ENCODE peak calls at places on chromosome 22, in six cellular contexts. S is CD8-positive, alpha-beta memory T cell; B is left ventricle myocardium inferior; Y is esophagus muscularis mucosa; R is heart left ventricle; E is heart right ventricle. K is an unnamed sample.
A peak's percentile ranks its signal among the peaks of the same experiment; 100 is the strongest.

GRCh38 chr22:19812910-19813309 is 41.8 kb downstream of the GNB1L start:
- DNase-seq in S (no peak), B (no peak), Y (no peak), R (no peak), E (no peak), K (no peak)

GRCh38 chr22:32996702-32997101 is 61.5 kb downstream of the SYN3 start:
- DNase-seq in S (no peak), B (peak; percentile 78), Y (peak; percentile 95), R (peak; percentile 84), E (peak; percentile 35), K (no peak)

GRCh38 chr22:36986242-36986821 is 32.9 kb downstream of the TST start:
- DNase-seq in S (no peak), B (no peak), Y (no peak), R (no peak), E (no peak), K (peak; percentile 36)

GRCh38 chr22:23306438-23306921 is 126.2 kb downstream of the BCR start:
- DNase-seq in S (no peak), B (no peak), Y (peak; percentile 39), R (peak; percentile 65), E (no peak), K (no peak)

GRCh38 chr22:22884888-22885840 is 2.5 kb upstream of the IGLL5 start:
- DNase-seq in S (no peak), B (no peak), Y (no peak), R (no peak), E (peak; percentile 1), K (no peak)

GRCh38 chr22:23248583-23248982 is 68.3 kb downstream of the BCR start:
- DNase-seq in S (no peak), B (no peak), Y (no peak), R (no peak), E (no peak), K (no peak)

GRCh38 chr22:47292546-47293320 is 530.3 kb downstream of the TBC1D22A start:
- DNase-seq in S (no peak), B (no peak), Y (no peak), R (no peak), E (no peak), K (no peak)

GRCh38 chr22:32788884-32789624 is 12.5 kb upstream of the TIMP3 start:
- DNase-seq in S (no peak), B (no peak), Y (no peak), R (no peak), E (no peak), K (no peak)

GRCh38 chr22:37088750-37089408 is 20.6 kb downstream of the TMPRSS6 start:
- DNase-seq in S (no peak), B (no peak), Y (no peak), R (no peak), E (no peak), K (no peak)

GRCh38 chr22:31603574-31603973 is 58.4 kb downstream of the PISD start:
- DNase-seq in S (no peak), B (no peak), Y (no peak), R (no peak), E (no peak), K (no peak)

GRCh38 chr22:40216041-40216756 is 38.5 kb downstream of the TNRC6B start:
- DNase-seq in S (peak; percentile 3), B (no peak), Y (no peak), R (no peak), E (no peak), K (no peak)

GRCh38 chr22:20567371-20567847 is 60.0 kb downstream of the MED15 start:
- DNase-seq in S (no peak), B (peak; percentile 6), Y (no peak), R (no peak), E (no peak), K (no peak)

GRCh38 chr22:29152045-29152380 is 53.7 kb upstream of the EMID1 start:
- DNase-seq in S (no peak), B (no peak), Y (no peak), R (no peak), E (no peak), K (no peak)

GRCh38 chr22:29167032-29167911 is 38.4 kb upstream of the EMID1 start:
- DNase-seq in S (no peak), B (no peak), Y (no peak), R (no peak), E (no peak), K (no peak)

GRCh38 chr22:48551061-48551460 is 1276.6 kb downstream of the BRD1 start:
- DNase-seq in S (no peak), B (no peak), Y (no peak), R (no peak), E (no peak), K (no peak)

GRCh38 chr22:26604368-26604767 is 13.5 kb downstream of the CRYBB1 start:
- DNase-seq in S (no peak), B (no peak), Y (no peak), R (no peak), E (no peak), K (no peak)

GRCh38 chr22:26429458-26430238 is 588 bp downstream of the ASPHD2 start:
- DNase-seq in S (no peak), B (no peak), Y (no peak), R (no peak), E (no peak), K (no peak)

GRCh38 chr22:26547426-26547825 is 35.2 kb upstream of the TFIP11 start:
- DNase-seq in S (no peak), B (no peak), Y (no peak), R (no peak), E (no peak), K (no peak)

GRCh38 chr22:24402460-24403192 is 24.8 kb upstream of the ADORA2A start:
- DNase-seq in S (no peak), B (peak; percentile 57), Y (no peak), R (peak; percentile 91), E (peak; percentile 90), K (no peak)

GRCh38 chr22:25388866-25389540 is 169.6 kb downstream of the CRYBB2 start:
- DNase-seq in S (no peak), B (no peak), Y (no peak), R (no peak), E (no peak), K (no peak)

GRCh38 chr22:32333141-32333768 is 24.4 kb upstream of the RFPL3 start:
- DNase-seq in S (no peak), B (no peak), Y (no peak), R (no peak), E (no peak), K (no peak)

GRCh38 chr22:22618923-22619322 is 25.5 kb upstream of the GGTLC2 start:
- DNase-seq in S (no peak), B (no peak), Y (peak; percentile 89), R (no peak), E (no peak), K (no peak)

GRCh38 chr22:47659467-47660302 is 897.2 kb downstream of the TBC1D22A start:
- DNase-seq in S (no peak), B (no peak), Y (peak; percentile 83), R (no peak), E (no peak), K (no peak)

GRCh38 chr22:40050258-40050657 is 55.5 kb downstream of the FAM83F start:
- DNase-seq in S (no peak), B (no peak), Y (no peak), R (no peak), E (no peak), K (no peak)

GRCh38 chr22:40345801-40346177 is 511 bp upstream of the ADSL start:
- DNase-seq in S (peak; percentile 40), B (no peak), Y (no peak), R (peak; percentile 45), E (peak; percentile 14), K (peak; percentile 76)

GRCh38 chr22:36360011-36360410 is 27.8 kb downstream of the MYH9 start:
- DNase-seq in S (no peak), B (no peak), Y (no peak), R (no peak), E (no peak), K (no peak)

GRCh38 chr22:40040927-40041326 is 46.2 kb downstream of the FAM83F start:
- DNase-seq in S (no peak), B (peak; percentile 57), Y (no peak), R (peak; percentile 59), E (peak; percentile 58), K (peak; percentile 52)

GRCh38 chr22:21025266-21025665 is 7.1 kb downstream of the SLC7A4 start:
- DNase-seq in S (no peak), B (no peak), Y (no peak), R (no peak), E (no peak), K (no peak)

GRCh38 chr22:46055851-46056168 is 78.8 kb upstream of the WNT7B start:
- DNase-seq in S (no peak), B (no peak), Y (no peak), R (peak; percentile 43), E (no peak), K (no peak)
- H3K4me1 ChIP-seq in S (peaks cover 57% of the 10 kb centered on the region), B (peaks cover 99% of the 10 kb centered on the region), Y (peaks cover 93% of the 10 kb centered on the region), R (peaks cover 93% of the 10 kb centered on the region), E (peaks cover 81% of the 10 kb centered on the region), K (peaks cover 56% of the 10 kb centered on the region)

DNA sequence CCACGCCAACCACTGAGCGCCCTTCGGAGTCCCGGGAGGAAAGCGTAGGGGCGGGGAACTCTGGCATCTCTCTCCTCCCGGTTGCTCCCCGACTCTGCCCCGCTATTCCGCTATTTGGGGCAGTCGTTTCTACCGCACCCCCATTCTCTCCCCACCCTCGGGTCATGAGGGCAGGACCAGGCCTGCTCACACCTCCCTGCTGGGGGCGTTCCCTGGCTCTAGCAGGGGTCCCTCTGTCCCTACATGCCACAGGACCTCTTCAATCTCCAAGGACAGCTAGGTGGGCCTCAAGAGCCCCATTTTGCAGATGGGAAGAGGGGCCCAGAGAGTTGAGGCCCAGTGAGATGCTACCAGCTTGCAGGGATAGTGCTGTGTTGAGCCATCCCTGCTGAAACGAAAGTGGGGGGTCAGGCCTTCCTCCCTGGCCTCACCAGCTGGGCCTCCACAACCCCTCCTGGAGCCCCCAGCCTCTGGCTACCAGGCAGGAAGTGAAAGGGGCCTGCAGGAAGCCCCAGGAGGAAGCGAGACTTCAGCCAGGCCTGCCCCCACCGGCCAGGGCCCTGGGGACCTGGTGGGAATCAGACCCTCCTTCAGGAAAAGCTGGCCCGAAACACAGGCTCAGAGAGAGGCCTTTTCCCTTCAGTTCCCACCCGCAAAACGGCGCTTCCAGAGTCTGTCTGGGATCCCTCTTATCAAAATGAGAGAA is 5.5 kb upstream of the SHISA8 start:
- DNase-seq in S (no peak), B (no peak), Y (no peak), R (no peak), E (no peak), K (no peak)
- H3K4me3 ChIP-seq in S (no peak overlapping the region), B (peak overlapping the region; percentile 70), Y (peak overlapping the region; percentile 58), R (peak overlapping the region; percentile 48), E (peak overlapping the region; percentile 52), K (no peak overlapping the region)

GRCh38 chr22:38924197-38924952 is 33.0 kb upstream of the APOBEC3A start:
- DNase-seq in S (no peak), B (peak; percentile 72), Y (no peak), R (peak; percentile 85), E (peak; percentile 78), K (peak; percentile 76)
- H3K4me1 ChIP-seq in S (no peaks in the 10 kb centered on the region), B (peaks cover 36% of the 10 kb centered on the region), Y (peaks cover 48% of the 10 kb centered on the region), R (peaks cover 29% of the 10 kb centered on the region), E (peaks cover 5% of the 10 kb centered on the region), K (peaks cover 16% of the 10 kb centered on the region)

DNA sequence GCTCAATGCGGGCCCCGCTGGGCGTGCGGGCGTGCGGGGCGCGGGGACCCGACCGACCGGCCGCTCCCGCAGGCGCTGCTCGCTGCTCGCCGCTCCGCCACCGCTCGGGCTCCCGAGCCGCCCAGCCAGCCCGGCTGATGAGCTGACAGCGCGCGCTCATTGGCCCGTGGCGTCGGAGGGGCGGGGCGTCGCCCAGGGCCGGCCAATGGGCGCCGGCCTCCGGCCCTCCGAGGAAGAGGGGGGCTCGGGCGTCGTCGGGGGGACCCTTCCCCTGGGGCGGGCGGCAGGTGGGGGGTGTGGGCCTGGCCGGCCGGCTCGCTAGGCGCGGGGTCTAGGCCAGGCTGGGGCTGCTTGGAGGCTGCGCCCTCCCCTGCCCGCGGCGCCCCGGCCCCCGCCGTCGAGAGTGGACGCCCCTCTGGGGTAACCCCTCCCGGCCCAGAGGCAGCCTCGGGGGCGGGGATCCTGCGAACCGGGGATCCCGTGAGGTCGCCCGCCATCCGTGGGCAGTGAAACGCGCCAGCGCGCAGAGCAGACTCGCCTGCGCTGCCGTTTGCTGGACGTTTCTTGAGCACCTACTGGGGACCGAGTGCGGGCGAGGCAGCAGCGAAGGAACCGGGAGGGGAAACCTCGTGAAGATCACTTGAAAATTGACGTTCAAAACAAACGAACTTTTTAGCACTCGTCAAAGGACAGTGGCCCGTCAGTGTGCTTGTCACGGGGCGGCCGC is at the start of gene SCUBE1:
- DNase-seq in S (peak; percentile 6), B (peak; percentile 52), Y (no peak), R (peak; percentile 61), E (peak; percentile 19), K (peak; percentile 81)
- H3K4me3 ChIP-seq in S (no peak within 1 kb of the TSS), B (peak within 1 kb of the TSS; percentile 45), Y (peak within 1 kb of the TSS; percentile 65), R (peak within 1 kb of the TSS; percentile 18), E (no peak within 1 kb of the TSS), K (peak within 1 kb of the TSS; percentile 16)

K was measured in HAP-1.